ENCODE peak calls at places on chromosomes 16 and 17, in five cellular contexts. P is psoas muscle, H is testis, D is cardiac muscle cell, I is mammary epithelial cell. W is an unnamed sample.

GRCh38 chr16:935684-936083 is 35.1 kb downstream of the LMF1 start:
- DNase-seq in P (no peak), H (no peak), D (no peak), I (no peak), W (no peak)

GRCh38 chr16:85987750-85988078 is 88.8 kb downstream of the IRF8 start:
- DNase-seq in P (no peak), H (no peak), D (no peak), I (no peak), W (no peak)

GRCh38 chr16:30985401-30986128 is 558 bp downstream of the HSD3B7 start:
- DNase-seq in P (peak; percentile 72), H (peak; percentile 43), D (no peak), I (peak; percentile 32), W (no peak)

GRCh38 chr17:47942568-47942967 is 1.2 kb downstream of the PNPO start:
- DNase-seq in P (no peak), H (no peak), D (no peak), I (no peak), W (no peak)

GRCh38 chr16:84271866-84272265 is 22.8 kb upstream of the WFDC1 start:
- DNase-seq in P (no peak), H (no peak), D (no peak), I (peak; percentile 8), W (no peak)

GRCh38 chr17:77451271-77451893 is 310.6 kb downstream of the SEC14L1 start:
- DNase-seq in P (peak; percentile 67), H (peak; percentile 92), D (peak; percentile 89), I (peak; percentile 60), W (no peak)

GRCh38 chr16:67636713-67637112 is 8.2 kb upstream of the CARMIL2 start:
- DNase-seq in P (no peak), H (no peak), D (no peak), I (no peak), W (no peak)

GRCh38 chr16:75340715-75341500 is 89.5 kb upstream of the BCAR1 start:
- DNase-seq in P (no peak), H (no peak), D (peak; percentile 44), I (no peak), W (no peak)

GRCh38 chr17:73493212-73493814 is 150.9 kb downstream of the SDK2 start:
- DNase-seq in P (no peak), H (no peak), D (no peak), I (peak; percentile 15), W (no peak)

GRCh38 chr17:16374129-16374528 is 6.8 kb upstream of the UBB start:
- DNase-seq in P (no peak), H (no peak), D (peak; percentile 86), I (peak; percentile 54), W (no peak)

GRCh38 chr17:37551788-37552187 is 57.4 kb downstream of the SYNRG start:
- DNase-seq in P (no peak), H (no peak), D (peak; percentile 6), I (peak; percentile 79), W (no peak)

GRCh38 chr17:35764123-35764991 is 3.7 kb downstream of the C17orf50 start:
- DNase-seq in P (peak; percentile 90), H (peak; percentile 88), D (peak; percentile 92), I (peak; percentile 86), W (no peak)

GRCh38 chr16:86462334-86463084 is 47.8 kb upstream of the FOXF1 start:
- DNase-seq in P (no peak), H (no peak), D (no peak), I (no peak), W (peak; percentile 98)

GRCh38 chr17:19800571-19800970 is 52.5 kb upstream of the ALDH3A1 start:
- DNase-seq in P (no peak), H (no peak), D (no peak), I (no peak), W (no peak)

GRCh38 chr17:19791918-19792317 is 43.8 kb upstream of the ALDH3A1 start:
- DNase-seq in P (no peak), H (no peak), D (no peak), I (no peak), W (no peak)

GRCh38 chr17:19799796-19800195 is 51.7 kb upstream of the ALDH3A1 start:
- DNase-seq in P (no peak), H (no peak), D (no peak), I (peak; percentile 75), W (no peak)

DNA sequence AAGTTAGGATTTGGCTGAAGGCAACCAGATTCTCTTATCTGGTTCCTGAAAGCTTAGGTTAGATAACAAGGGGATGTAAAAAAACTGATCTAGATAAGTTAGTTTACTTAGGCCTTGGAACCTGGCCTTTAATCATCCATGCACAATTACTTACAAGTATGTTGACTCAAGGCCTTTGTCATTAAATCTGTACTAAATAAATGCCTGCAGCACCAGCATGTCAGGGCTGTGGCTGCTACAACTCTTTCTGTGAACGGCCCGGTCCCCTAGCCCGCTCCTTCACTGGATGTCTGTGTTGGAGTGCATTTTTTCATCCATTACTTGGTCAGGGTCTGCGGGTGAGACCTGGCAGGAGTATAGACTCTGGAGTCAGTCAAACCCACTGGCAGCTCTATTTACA is 48.4 kb upstream of the ALDH3A1 start:
- DNase-seq in P (no peak), H (no peak), D (no peak), I (no peak), W (no peak)
- H3K9me3 ChIP-seq in P (peaks cover 11% of the 10 kb centered on the region), H (no peaks in the 10 kb centered on the region), D (peaks cover 4% of the 10 kb centered on the region), I (no peaks in the 10 kb centered on the region), W (peaks cover 6% of the 10 kb centered on the region)

DNA sequence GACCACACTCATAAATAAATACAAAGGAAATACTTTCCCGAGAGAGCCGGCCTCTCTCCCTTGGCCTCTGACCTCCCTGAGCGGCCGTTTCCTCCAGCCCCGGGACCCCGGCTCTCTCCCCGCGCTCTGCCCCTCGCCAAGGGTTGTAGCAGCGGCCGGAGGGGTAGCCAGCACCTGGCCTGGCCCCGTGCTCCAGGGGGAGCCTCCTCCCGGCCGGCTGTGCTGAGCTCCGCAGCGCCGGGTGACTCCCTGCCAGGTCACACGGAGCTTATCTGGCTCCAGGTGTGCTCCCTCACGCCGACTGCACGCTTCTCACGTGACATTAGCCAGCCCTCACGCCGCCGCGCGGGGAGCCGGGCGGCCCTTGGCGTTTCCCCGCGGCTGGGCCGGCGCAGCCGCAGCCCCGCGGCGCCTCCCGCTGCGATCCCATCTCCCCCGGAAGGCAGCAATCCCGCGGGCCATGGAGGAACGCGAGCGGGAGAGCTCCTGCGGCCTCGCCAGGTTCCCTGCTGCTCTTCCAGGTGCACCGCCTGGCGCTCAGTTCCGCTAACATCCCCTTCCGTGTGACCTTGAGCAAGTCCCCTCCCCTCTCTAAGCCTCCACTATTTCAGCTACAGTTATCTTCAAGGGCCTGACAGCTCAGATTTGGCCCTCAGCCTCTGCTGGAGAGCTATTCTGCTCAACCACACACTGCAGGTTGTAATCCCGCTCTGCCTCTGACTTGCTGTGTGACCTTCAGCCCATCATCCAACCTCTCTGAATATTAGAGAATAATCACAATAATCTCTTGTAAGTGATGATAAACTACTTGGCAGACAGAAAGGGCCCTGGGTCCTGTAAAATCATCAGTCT is 3.5 kb downstream of the MYO18A start:
- DNase-seq in P (peak; percentile 45), H (peak; percentile 76), D (peak; percentile 53), I (peak; percentile 64), W (no peak)
- TF ChIP-seq CTCF in P (no peak), H (no peak), D (no peak), I (no peak), W (no peak)

GRCh38 chr17:7007143-7007542 is 5.3 kb upstream of the RNASEK start:
- DNase-seq in P (no peak), H (no peak), D (no peak), I (no peak), W (no peak)
- H3K4me3 ChIP-seq in P (no peak overlapping the region), H (no peak overlapping the region), D (no peak overlapping the region), I (no peak overlapping the region), W (no peak overlapping the region)

DNA sequence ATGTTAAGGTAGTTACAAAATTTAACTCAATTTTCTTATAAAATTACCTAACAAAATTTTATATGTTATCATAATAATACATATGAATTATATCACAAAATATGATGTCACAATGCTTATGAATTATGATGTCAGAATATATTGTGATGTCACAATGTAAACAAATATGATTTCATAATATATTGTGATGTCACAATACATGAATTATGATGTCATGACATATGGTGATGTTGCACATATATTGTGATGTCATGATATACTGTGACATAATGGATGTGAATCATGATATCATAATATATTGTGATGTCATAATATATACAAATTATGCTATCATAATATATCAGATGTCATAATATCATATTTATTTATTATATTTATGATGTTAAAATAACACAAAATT is 1879.9 kb downstream of the TP53TG3F start:
- DNase-seq in P (no peak), H (no peak), D (no peak), I (no peak), W (no peak)
- H3K9me3 ChIP-seq in P (no peaks in the 10 kb centered on the region), H (no peaks in the 10 kb centered on the region), D (peaks cover 3% of the 10 kb centered on the region), I (peaks cover 5% of the 10 kb centered on the region), W (peaks cover 11% of the 10 kb centered on the region)

DNA sequence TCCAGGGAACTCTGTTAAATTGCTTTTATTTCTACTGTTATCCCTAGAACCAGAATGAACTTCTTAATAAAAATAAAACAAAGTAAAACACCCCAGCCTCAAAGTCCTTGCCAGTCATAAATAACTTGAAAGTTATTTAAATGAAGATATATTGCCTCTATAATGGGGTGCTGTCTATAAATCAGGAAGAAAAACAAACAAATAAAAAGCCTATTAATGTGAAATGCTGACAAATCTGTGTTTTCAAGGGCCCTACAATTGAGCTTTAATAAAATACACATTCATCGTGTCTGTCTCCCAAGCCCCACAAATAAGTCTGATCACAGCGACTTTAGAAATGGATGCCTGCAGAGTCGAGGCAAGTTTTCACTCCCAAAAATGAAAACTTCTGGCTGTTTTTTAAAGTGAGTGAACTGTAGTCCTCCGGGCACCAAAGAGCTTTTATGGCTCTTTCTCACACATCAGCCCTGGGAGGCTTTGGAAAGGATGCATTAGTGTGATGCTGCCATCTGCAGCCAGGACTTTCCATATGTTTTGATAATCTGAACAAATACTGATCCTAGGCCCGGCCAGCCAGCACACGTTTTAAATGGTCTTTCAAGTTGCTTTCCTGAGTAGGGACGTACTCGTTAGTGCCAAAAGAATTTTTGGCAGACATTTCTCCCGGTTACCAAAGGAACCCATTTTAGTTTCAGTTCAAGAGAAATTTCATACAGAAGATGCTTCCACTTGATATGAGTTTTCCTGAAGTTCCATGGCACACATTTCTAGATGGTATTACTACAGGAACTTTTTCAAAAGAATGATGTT is 16.3 kb downstream of the NACA2 start:
- DNase-seq in P (no peak), H (no peak), D (peak; percentile 54), I (peak; percentile 57), W (no peak)
- TF ChIP-seq CTCF in P (no peak), H (no peak), D (peak; percentile 22), I (peak; percentile 29), W (peak; percentile 54)

GRCh38 chr17:69500911-69501429 is 86.5 kb downstream of the MAP2K6 start:
- DNase-seq in P (no peak), H (no peak), D (no peak), I (no peak), W (no peak)
- H3K4me3 ChIP-seq in P (peak overlapping the region; percentile 64), H (no peak overlapping the region), D (no peak overlapping the region), I (no peak overlapping the region), W (peak overlapping the region; percentile 45)

DNA sequence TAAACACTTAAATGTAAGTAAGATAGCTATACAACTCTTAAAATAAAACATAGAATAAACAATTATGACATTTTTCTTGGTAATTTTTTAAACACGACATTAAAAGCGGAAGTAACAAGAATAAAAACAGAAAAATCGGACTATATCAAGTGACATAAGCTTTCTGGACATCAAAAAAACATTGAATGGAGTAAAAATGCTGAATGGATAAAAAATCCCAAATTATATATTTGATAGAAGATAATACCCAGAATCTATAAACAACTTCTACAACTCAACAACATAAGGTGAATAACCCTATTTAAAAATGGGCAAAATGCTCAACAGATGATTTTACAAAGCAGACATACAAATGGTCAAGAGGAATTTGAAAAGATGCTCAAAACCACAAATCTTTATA is 1866.5 kb downstream of the TP53TG3F start:
- DNase-seq in P (no peak), H (no peak), D (no peak), I (no peak), W (no peak)
- H3K9me3 ChIP-seq in P (no peaks in the 10 kb centered on the region), H (no peaks in the 10 kb centered on the region), D (no peaks in the 10 kb centered on the region), I (no peaks in the 10 kb centered on the region), W (peaks cover 26% of the 10 kb centered on the region)

GRCh38 chr17:2056221-2057129 is 1.6 kb downstream of the HIC1 start:
- DNase-seq in P (peak; percentile 36), H (no peak), D (peak; percentile 73), I (no peak), W (no peak)
- TF ChIP-seq CTCF in P (no peak), H (no peak), D (no peak), I (no peak), W (no peak)